ENCODE peak calls at places on chromosomes 2 and 18, in ten cellular contexts. One of them, this sample, is unnamed.

GRCh38 chr2:1543776-1544477 is 130.7 kb downstream of the TPO start:
- DNase-seq in CD8-positive, alpha-beta T cell: no peak
- DNase-seq in hepatocyte: no peak
- DNase-seq in effector memory CD4-positive, alpha-beta T cell: no peak
- DNase-seq in CD4-positive, CD25-positive, alpha-beta regulatory T cell: no peak
- DNase-seq in CD4-positive, alpha-beta T cell: no peak
- DNase-seq in fibroblast of lung: no peak
- DNase-seq in adrenal gland: no peak
- DNase-seq in body of pancreas: no peak
- DNase-seq in esophagus squamous epithelium: no peak
- DNase-seq in this sample: no peak

GRCh38 chr18:54957987-54958386 is 1.3 kb downstream of the CCDC68 start:
- DNase-seq in fibroblast of lung: peak
- DNase-seq in CD8-positive, alpha-beta T cell: no peak
- DNase-seq in effector memory CD4-positive, alpha-beta T cell: no peak
- DNase-seq in hepatocyte: peak
- DNase-seq in body of pancreas: no peak
- DNase-seq in esophagus squamous epithelium: no peak
- DNase-seq in CD4-positive, CD25-positive, alpha-beta regulatory T cell: no peak
- DNase-seq in CD4-positive, alpha-beta T cell: no peak
- DNase-seq in adrenal gland: no peak
- DNase-seq in this sample: peak

GRCh38 chr2:46157966-46158310 is 139.3 kb upstream of the EPAS1 start:
- DNase-seq in CD4-positive, CD25-positive, alpha-beta regulatory T cell: no peak
- DNase-seq in CD8-positive, alpha-beta T cell: no peak
- DNase-seq in CD4-positive, alpha-beta T cell: no peak
- DNase-seq in effector memory CD4-positive, alpha-beta T cell: no peak
- DNase-seq in adrenal gland: no peak
- DNase-seq in body of pancreas: no peak
- DNase-seq in hepatocyte: no peak
- DNase-seq in esophagus squamous epithelium: no peak
- DNase-seq in fibroblast of lung: no peak
- DNase-seq in this sample: peak

GRCh38 chr18:12639990-12640880 is 17.7 kb downstream of the SPIRE1 start:
- DNase-seq in fibroblast of lung: peak
- DNase-seq in effector memory CD4-positive, alpha-beta T cell: no peak
- DNase-seq in adrenal gland: no peak
- DNase-seq in CD8-positive, alpha-beta T cell: no peak
- DNase-seq in body of pancreas: no peak
- DNase-seq in hepatocyte: peak
- DNase-seq in CD4-positive, alpha-beta T cell: no peak
- DNase-seq in CD4-positive, CD25-positive, alpha-beta regulatory T cell: no peak
- DNase-seq in esophagus squamous epithelium: no peak
- DNase-seq in this sample: peak

GRCh38 chr2:46334389-46335345 is 37.5 kb downstream of the EPAS1 start:
- DNase-seq in hepatocyte: no peak
- DNase-seq in effector memory CD4-positive, alpha-beta T cell: no peak
- DNase-seq in CD4-positive, alpha-beta T cell: no peak
- DNase-seq in fibroblast of lung: peak
- DNase-seq in esophagus squamous epithelium: no peak
- DNase-seq in CD8-positive, alpha-beta T cell: no peak
- DNase-seq in CD4-positive, CD25-positive, alpha-beta regulatory T cell: no peak
- DNase-seq in adrenal gland: no peak
- DNase-seq in body of pancreas: no peak
- DNase-seq in this sample: peak

GRCh38 chr2:203037026-203037425 is 22.4 kb downstream of the NBEAL1 start:
- DNase-seq in fibroblast of lung: no peak
- DNase-seq in adrenal gland: no peak
- DNase-seq in body of pancreas: no peak
- DNase-seq in CD4-positive, alpha-beta T cell: no peak
- DNase-seq in CD4-positive, CD25-positive, alpha-beta regulatory T cell: no peak
- DNase-seq in hepatocyte: no peak
- DNase-seq in esophagus squamous epithelium: no peak
- DNase-seq in CD8-positive, alpha-beta T cell: no peak
- DNase-seq in effector memory CD4-positive, alpha-beta T cell: no peak
- DNase-seq in this sample: no peak

GRCh38 chr2:135256531-135257258 is 204.6 kb downstream of the RAB3GAP1 start:
- DNase-seq in CD8-positive, alpha-beta T cell: no peak
- DNase-seq in adrenal gland: no peak
- DNase-seq in CD4-positive, alpha-beta T cell: no peak
- DNase-seq in esophagus squamous epithelium: no peak
- DNase-seq in fibroblast of lung: peak
- DNase-seq in effector memory CD4-positive, alpha-beta T cell: no peak
- DNase-seq in CD4-positive, CD25-positive, alpha-beta regulatory T cell: no peak
- DNase-seq in hepatocyte: no peak
- DNase-seq in body of pancreas: no peak
- DNase-seq in this sample: peak

GRCh38 chr2:207160115-207160514 is 5.6 kb downstream of the KLF7 start:
- DNase-seq in fibroblast of lung: peak
- DNase-seq in CD4-positive, alpha-beta T cell: no peak
- DNase-seq in adrenal gland: no peak
- DNase-seq in body of pancreas: no peak
- DNase-seq in CD8-positive, alpha-beta T cell: no peak
- DNase-seq in esophagus squamous epithelium: no peak
- DNase-seq in effector memory CD4-positive, alpha-beta T cell: no peak
- DNase-seq in hepatocyte: no peak
- DNase-seq in CD4-positive, CD25-positive, alpha-beta regulatory T cell: no peak
- DNase-seq in this sample: no peak

GRCh38 chr2:108806362-108806761 is 19.8 kb downstream of the CCDC138 start:
- DNase-seq in adrenal gland: no peak
- DNase-seq in fibroblast of lung: no peak
- DNase-seq in CD4-positive, alpha-beta T cell: no peak
- DNase-seq in CD8-positive, alpha-beta T cell: no peak
- DNase-seq in CD4-positive, CD25-positive, alpha-beta regulatory T cell: no peak
- DNase-seq in hepatocyte: no peak
- DNase-seq in body of pancreas: no peak
- DNase-seq in effector memory CD4-positive, alpha-beta T cell: no peak
- DNase-seq in esophagus squamous epithelium: no peak
- DNase-seq in this sample: no peak

GRCh38 chr2:27441226-27441926 is 805 bp upstream of the KRTCAP3 start:
- DNase-seq in fibroblast of lung: no peak
- DNase-seq in effector memory CD4-positive, alpha-beta T cell: no peak
- DNase-seq in hepatocyte: no peak
- DNase-seq in CD8-positive, alpha-beta T cell: no peak
- DNase-seq in adrenal gland: no peak
- DNase-seq in CD4-positive, alpha-beta T cell: no peak
- DNase-seq in esophagus squamous epithelium: no peak
- DNase-seq in CD4-positive, CD25-positive, alpha-beta regulatory T cell: no peak
- DNase-seq in body of pancreas: no peak
- DNase-seq in this sample: no peak

GRCh38 chr2:235229236-235229635 is 264.6 kb upstream of the AGAP1 start:
- DNase-seq in adrenal gland: no peak
- DNase-seq in effector memory CD4-positive, alpha-beta T cell: no peak
- DNase-seq in fibroblast of lung: no peak
- DNase-seq in CD4-positive, alpha-beta T cell: no peak
- DNase-seq in body of pancreas: no peak
- DNase-seq in CD4-positive, CD25-positive, alpha-beta regulatory T cell: no peak
- DNase-seq in esophagus squamous epithelium: no peak
- DNase-seq in CD8-positive, alpha-beta T cell: no peak
- DNase-seq in hepatocyte: no peak
- DNase-seq in this sample: no peak

GRCh38 chr2:84546551-84546950 is 30.3 kb downstream of the DNAH6 start:
- DNase-seq in adrenal gland: no peak
- DNase-seq in fibroblast of lung: no peak
- DNase-seq in effector memory CD4-positive, alpha-beta T cell: no peak
- DNase-seq in CD4-positive, CD25-positive, alpha-beta regulatory T cell: no peak
- DNase-seq in body of pancreas: no peak
- DNase-seq in hepatocyte: no peak
- DNase-seq in esophagus squamous epithelium: no peak
- DNase-seq in CD8-positive, alpha-beta T cell: no peak
- DNase-seq in CD4-positive, alpha-beta T cell: no peak
- DNase-seq in this sample: no peak

GRCh38 chr2:50719837-50720694 is 311.9 kb downstream of the NRXN1 start:
- DNase-seq in esophagus squamous epithelium: no peak
- DNase-seq in body of pancreas: no peak
- DNase-seq in hepatocyte: no peak
- DNase-seq in CD8-positive, alpha-beta T cell: no peak
- DNase-seq in CD4-positive, CD25-positive, alpha-beta regulatory T cell: no peak
- DNase-seq in adrenal gland: no peak
- DNase-seq in fibroblast of lung: no peak
- DNase-seq in effector memory CD4-positive, alpha-beta T cell: no peak
- DNase-seq in CD4-positive, alpha-beta T cell: no peak
- DNase-seq in this sample: no peak

GRCh38 chr2:75276093-75277055 is 77.1 kb upstream of the TACR1 start:
- DNase-seq in adrenal gland: no peak
- DNase-seq in CD4-positive, CD25-positive, alpha-beta regulatory T cell: no peak
- DNase-seq in effector memory CD4-positive, alpha-beta T cell: no peak
- DNase-seq in body of pancreas: no peak
- DNase-seq in CD4-positive, alpha-beta T cell: no peak
- DNase-seq in fibroblast of lung: peak
- DNase-seq in esophagus squamous epithelium: no peak
- DNase-seq in hepatocyte: no peak
- DNase-seq in CD8-positive, alpha-beta T cell: no peak
- DNase-seq in this sample: peak

GRCh38 chr18:65988972-65989371 is 238.2 kb downstream of the CDH7 start:
- DNase-seq in adrenal gland: no peak
- DNase-seq in esophagus squamous epithelium: no peak
- DNase-seq in fibroblast of lung: no peak
- DNase-seq in CD8-positive, alpha-beta T cell: no peak
- DNase-seq in CD4-positive, CD25-positive, alpha-beta regulatory T cell: no peak
- DNase-seq in CD4-positive, alpha-beta T cell: no peak
- DNase-seq in body of pancreas: no peak
- DNase-seq in hepatocyte: no peak
- DNase-seq in effector memory CD4-positive, alpha-beta T cell: no peak
- DNase-seq in this sample: no peak

GRCh38 chr2:197675246-197675645 is at the start of gene RFTN2:
- DNase-seq in CD8-positive, alpha-beta T cell: no peak
- DNase-seq in effector memory CD4-positive, alpha-beta T cell: no peak
- DNase-seq in adrenal gland: no peak
- DNase-seq in fibroblast of lung: peak
- DNase-seq in hepatocyte: no peak
- DNase-seq in esophagus squamous epithelium: no peak
- DNase-seq in CD4-positive, alpha-beta T cell: no peak
- DNase-seq in CD4-positive, CD25-positive, alpha-beta regulatory T cell: no peak
- DNase-seq in body of pancreas: no peak
- DNase-seq in this sample: peak
- H3K27ac ChIP-seq in CD8-positive, alpha-beta T cell: no peak
- H3K27ac ChIP-seq in effector memory CD4-positive, alpha-beta T cell: no peak
- H3K27ac ChIP-seq in adrenal gland: peak
- H3K27ac ChIP-seq in fibroblast of lung: peak
- H3K27ac ChIP-seq in hepatocyte: peak
- H3K27ac ChIP-seq in esophagus squamous epithelium: peak
- H3K27ac ChIP-seq in CD4-positive, alpha-beta T cell: no peak
- H3K27ac ChIP-seq in CD4-positive, CD25-positive, alpha-beta regulatory T cell: no peak
- H3K27ac ChIP-seq in body of pancreas: peak
- H3K27ac ChIP-seq in this sample: peak

DNA sequence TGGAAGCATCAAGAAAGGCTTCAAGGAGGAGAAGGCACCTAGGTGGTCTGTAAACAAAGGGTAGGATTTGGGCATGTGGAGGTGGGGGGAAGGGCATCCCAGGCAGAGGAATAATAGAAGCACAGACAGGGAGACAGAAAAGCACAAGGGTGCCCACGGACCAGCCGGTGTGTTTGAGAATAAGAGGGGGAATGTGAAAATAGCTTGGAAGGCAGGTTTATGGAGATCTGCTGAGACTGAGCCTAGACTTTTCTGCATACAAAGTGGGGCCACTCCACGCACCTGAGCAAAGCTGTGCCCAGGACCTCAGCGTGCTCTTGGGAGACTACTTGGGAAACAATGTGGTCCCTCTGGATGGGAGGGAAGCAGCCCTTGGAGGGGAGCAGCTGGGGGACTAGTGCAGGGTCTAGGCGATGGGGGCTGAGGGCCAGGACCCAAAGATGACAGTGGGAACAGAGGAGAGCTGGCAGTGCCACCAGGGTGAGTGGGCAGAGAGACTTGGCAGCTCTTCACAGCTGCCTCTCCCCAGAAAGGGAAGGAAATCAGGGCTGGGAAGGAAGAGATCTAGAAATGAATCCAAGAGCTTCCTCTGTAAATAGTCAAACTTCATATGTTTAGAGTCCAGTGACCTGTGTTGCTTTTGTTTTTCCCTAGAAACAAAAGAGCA is 110.6 kb upstream of the SMAD7 start:
- DNase-seq in CD8-positive, alpha-beta T cell: no peak
- DNase-seq in adrenal gland: no peak
- DNase-seq in hepatocyte: no peak
- DNase-seq in esophagus squamous epithelium: no peak
- DNase-seq in CD4-positive, CD25-positive, alpha-beta regulatory T cell: no peak
- DNase-seq in CD4-positive, alpha-beta T cell: no peak
- DNase-seq in body of pancreas: no peak
- DNase-seq in fibroblast of lung: no peak
- DNase-seq in effector memory CD4-positive, alpha-beta T cell: no peak
- DNase-seq in this sample: no peak
- H3K27ac ChIP-seq in CD8-positive, alpha-beta T cell: no peak
- H3K27ac ChIP-seq in adrenal gland: no peak
- H3K27ac ChIP-seq in hepatocyte: no peak
- H3K27ac ChIP-seq in esophagus squamous epithelium: no peak
- H3K27ac ChIP-seq in CD4-positive, CD25-positive, alpha-beta regulatory T cell: no peak
- H3K27ac ChIP-seq in CD4-positive, alpha-beta T cell: no peak
- H3K27ac ChIP-seq in body of pancreas: no peak
- H3K27ac ChIP-seq in fibroblast of lung: no peak
- H3K27ac ChIP-seq in effector memory CD4-positive, alpha-beta T cell: no peak
- H3K27ac ChIP-seq in this sample: no peak

DNA sequence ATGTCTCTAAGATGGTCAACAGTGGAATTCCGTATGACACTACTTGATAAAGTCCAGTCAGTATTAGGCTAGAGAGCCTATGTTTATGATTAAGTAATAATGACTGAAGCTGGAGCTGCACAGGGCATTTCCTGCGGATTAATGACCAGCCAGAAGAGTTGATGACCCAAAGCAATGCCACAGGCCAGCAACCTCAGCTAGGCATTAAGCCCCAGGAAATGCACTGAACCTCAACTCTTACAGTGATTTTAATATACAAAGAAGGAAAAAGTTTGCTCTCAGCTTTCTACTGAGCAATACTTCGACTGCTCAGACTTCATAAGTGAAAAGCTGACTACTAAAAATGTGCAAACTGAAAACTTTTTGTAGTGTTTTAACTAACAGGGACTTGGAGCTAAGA is 3.9 kb downstream of the KCTD1 start:
- DNase-seq in hepatocyte: no peak
- DNase-seq in CD4-positive, CD25-positive, alpha-beta regulatory T cell: no peak
- DNase-seq in effector memory CD4-positive, alpha-beta T cell: no peak
- DNase-seq in CD4-positive, alpha-beta T cell: no peak
- DNase-seq in fibroblast of lung: no peak
- DNase-seq in body of pancreas: no peak
- DNase-seq in CD8-positive, alpha-beta T cell: no peak
- DNase-seq in esophagus squamous epithelium: no peak
- DNase-seq in adrenal gland: no peak
- DNase-seq in this sample: no peak
- H3K27ac ChIP-seq in hepatocyte: no peak
- H3K27ac ChIP-seq in CD4-positive, CD25-positive, alpha-beta regulatory T cell: no peak
- H3K27ac ChIP-seq in effector memory CD4-positive, alpha-beta T cell: no peak
- H3K27ac ChIP-seq in CD4-positive, alpha-beta T cell: no peak
- H3K27ac ChIP-seq in fibroblast of lung: no peak
- H3K27ac ChIP-seq in body of pancreas: no peak
- H3K27ac ChIP-seq in CD8-positive, alpha-beta T cell: no peak
- H3K27ac ChIP-seq in esophagus squamous epithelium: no peak
- H3K27ac ChIP-seq in adrenal gland: no peak
- H3K27ac ChIP-seq in this sample: no peak

DNA sequence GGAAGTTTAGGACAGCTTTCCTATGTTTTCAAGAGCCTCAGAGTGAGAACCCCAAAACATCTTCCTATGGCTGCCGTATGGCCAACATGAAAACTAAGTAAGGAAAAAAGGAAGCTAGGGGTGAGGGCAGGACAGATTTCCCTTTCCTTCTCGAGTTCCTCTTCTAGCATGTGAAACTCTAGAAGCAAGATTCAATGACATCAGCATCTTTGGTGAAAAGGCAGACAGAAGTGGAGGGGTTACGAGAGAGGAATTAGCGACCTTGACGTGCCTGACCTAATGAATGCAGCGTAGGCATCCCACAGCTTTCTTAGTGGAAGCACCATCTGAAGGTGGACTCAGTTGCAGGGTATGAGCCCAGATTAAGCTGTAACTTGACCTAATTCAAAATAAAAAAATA is 47.9 kb upstream of the PELI1 start:
- DNase-seq in esophagus squamous epithelium: no peak
- DNase-seq in CD8-positive, alpha-beta T cell: no peak
- DNase-seq in effector memory CD4-positive, alpha-beta T cell: no peak
- DNase-seq in fibroblast of lung: no peak
- DNase-seq in hepatocyte: no peak
- DNase-seq in CD4-positive, alpha-beta T cell: no peak
- DNase-seq in body of pancreas: no peak
- DNase-seq in adrenal gland: no peak
- DNase-seq in CD4-positive, CD25-positive, alpha-beta regulatory T cell: no peak
- DNase-seq in this sample: no peak
- H3K27ac ChIP-seq in esophagus squamous epithelium: peak
- H3K27ac ChIP-seq in CD8-positive, alpha-beta T cell: no peak
- H3K27ac ChIP-seq in effector memory CD4-positive, alpha-beta T cell: no peak
- H3K27ac ChIP-seq in fibroblast of lung: no peak
- H3K27ac ChIP-seq in hepatocyte: no peak
- H3K27ac ChIP-seq in CD4-positive, alpha-beta T cell: no peak
- H3K27ac ChIP-seq in body of pancreas: no peak
- H3K27ac ChIP-seq in adrenal gland: peak
- H3K27ac ChIP-seq in CD4-positive, CD25-positive, alpha-beta regulatory T cell: no peak
- H3K27ac ChIP-seq in this sample: no peak

This sample was measured in brain microvascular endothelial cell.